ENCODE peak calls at places on chromosomes 3 and 15, in eight cellular contexts. A is activated T-cell treated with anti-CD3 and anti-CD28 coated beads for 1 hour, L is spleen, P is adipocyte, Q is Right ventricle myocardium superior, O is thyroid gland, M is NCI-H748 treated with DMSO at 0.1 percent for 48 hours, I is KBM-7. H is an unnamed sample.

GRCh38 chr3:57949344-57949743 is 58.9 kb upstream of the FLNB start:
- DNase-seq in P (no peak), L (peak), Q (no peak), M (no peak), O (no peak), A (no peak), I (no peak), H (no peak)

GRCh38 chr3:190972840-190973270 is 110.4 kb upstream of the GMNC start:
- DNase-seq in L (no peak), I (no peak), A (no peak), Q (no peak), P (peak), M (no peak), O (no peak), H (no peak)

GRCh38 chr15:79315623-79316328 is 4.9 kb downstream of the TMED3 start:
- DNase-seq in I (no peak), M (no peak), P (no peak), L (no peak), O (peak), Q (peak), A (no peak), H (no peak)

GRCh38 chr15:59224474-59224873 is 17.8 kb downstream of the LDHAL6B start:
- DNase-seq in P (no peak), M (no peak), L (peak), A (no peak), I (no peak), O (peak), Q (peak), H (no peak)

GRCh38 chr3:101976473-101976872 is 127.2 kb downstream of the NFKBIZ start:
- DNase-seq in A (no peak), Q (no peak), P (no peak), I (no peak), L (no peak), M (no peak), O (no peak), H (no peak)

GRCh38 chr3:53346514-53346913 is 829 bp downstream of the DCP1A start:
- DNase-seq in Q (no peak), M (no peak), I (peak), L (no peak), A (no peak), P (peak), O (no peak), H (no peak)

GRCh38 chr15:80803580-80804525 is 24.7 kb downstream of the CEMIP start:
- DNase-seq in P (no peak), A (no peak), Q (no peak), O (no peak), I (no peak), L (no peak), M (no peak), H (no peak)

GRCh38 chr3:67329358-67329757 is 325.1 kb downstream of the SUCLG2 start:
- DNase-seq in A (no peak), L (no peak), O (no peak), M (no peak), Q (no peak), P (no peak), I (no peak), H (no peak)

GRCh38 chr3:46124216-46125143 is 83.6 kb downstream of the CCR1 start:
- DNase-seq in P (peak), O (no peak), Q (no peak), A (no peak), I (no peak), L (no peak), M (no peak), H (no peak)

GRCh38 chr3:46812237-46812791 is 50.9 kb downstream of the MYL3 start:
- DNase-seq in Q (peak), A (peak), O (peak), P (peak), M (no peak), L (peak), I (no peak), H (peak)

GRCh38 chr3:43707998-43708397 is 17.3 kb downstream of the ABHD5 start:
- DNase-seq in L (no peak), O (no peak), A (no peak), M (no peak), P (peak), Q (no peak), I (no peak), H (no peak)

GRCh38 chr3:24487325-24488242 is 7.1 kb downstream of the THRB start:
- DNase-seq in L (no peak), Q (no peak), O (no peak), P (no peak), I (no peak), A (no peak), M (no peak), H (no peak)

GRCh38 chr3:66047321-66048050 is 8.8 kb upstream of the MAGI1 start:
- DNase-seq in A (no peak), P (peak), L (no peak), Q (no peak), M (no peak), I (no peak), O (peak), H (peak)

GRCh38 chr3:32643354-32643753 is 41.6 kb upstream of the CNOT10 start:
- DNase-seq in A (no peak), P (no peak), Q (no peak), M (no peak), O (no peak), L (no peak), I (no peak), H (no peak)

GRCh38 chr15:97929456-97930229 is 30.9 kb upstream of the ARRDC4 start:
- DNase-seq in I (no peak), O (no peak), Q (no peak), L (no peak), P (no peak), A (no peak), M (no peak), H (no peak)

GRCh38 chr3:10557783-10558373 is 52.5 kb upstream of the ATP2B2 start:
- DNase-seq in M (no peak), P (peak), A (no peak), Q (no peak), O (no peak), I (no peak), L (no peak), H (no peak)

GRCh38 chr3:38548154-38548931 is 52.2 kb downstream of the EXOG start:
- DNase-seq in L (peak), Q (no peak), I (no peak), M (no peak), O (peak), A (no peak), P (no peak), H (no peak)

GRCh38 chr3:128301186-128302023 is 148.1 kb downstream of the EEFSEC start:
- DNase-seq in I (no peak), L (no peak), P (no peak), A (no peak), O (no peak), Q (no peak), M (no peak), H (no peak)

GRCh38 chr15:64686130-64686735 is 89.2 kb downstream of the RBPMS2 start:
- DNase-seq in O (no peak), M (peak), I (peak), P (peak), L (peak), A (no peak), Q (no peak), H (no peak)

GRCh38 chr3:13116426-13116825 is 43.2 kb upstream of the IQSEC1 start:
- DNase-seq in M (no peak), L (no peak), P (no peak), A (no peak), Q (peak), I (no peak), O (no peak), H (no peak)

GRCh38 chr15:85500729-85501128 is 120.3 kb downstream of the AKAP13 start:
- DNase-seq in O (no peak), I (no peak), A (no peak), M (no peak), Q (no peak), L (no peak), P (no peak), H (no peak)

GRCh38 chr15:36294359-36294758 is 285.1 kb upstream of the CDIN1 start:
- DNase-seq in L (no peak), P (no peak), M (no peak), Q (no peak), O (no peak), A (no peak), I (no peak), H (no peak)

GRCh38 chr3:138862531-138862923 is 27.8 kb upstream of the PIK3CB start:
- DNase-seq in L (peak), A (no peak), Q (no peak), P (no peak), I (peak), M (no peak), O (no peak), H (no peak)

GRCh38 chr3:27993061-27993460 is 248.4 kb upstream of the CMC1 start:
- DNase-seq in I (no peak), A (no peak), Q (no peak), L (no peak), P (no peak), M (peak), O (no peak), H (no peak)

GRCh38 chr3:197889204-197889930 is 60.6 kb upstream of the RPL35A start:
- DNase-seq in M (no peak), Q (no peak), I (no peak), O (no peak), L (no peak), A (no peak), P (no peak), H (no peak)

GRCh38 chr3:51398595-51399310 is 7.7 kb downstream of the RBM15B start:
- DNase-seq in P (no peak), Q (no peak), O (no peak), I (no peak), L (no peak), A (no peak), M (no peak), H (no peak)

GRCh38 chr3:146682176-146682575 is 77.0 kb upstream of the PLSCR5 start:
- DNase-seq in A (no peak), L (no peak), P (peak), O (no peak), M (peak), I (no peak), Q (no peak), H (no peak)

GRCh38 chr15:52466134-52466701 is 62.5 kb downstream of the MYO5A start:
- DNase-seq in O (peak), P (no peak), L (peak), Q (peak), M (no peak), I (peak), A (no peak), H (peak)

GRCh38 chr3:27089641-27090040 is 279.5 kb downstream of the NEK10 start:
- DNase-seq in A (no peak), M (no peak), O (no peak), L (no peak), Q (no peak), P (no peak), I (no peak), H (no peak)

GRCh38 chr3:136949708-136950107 is 8.1 kb upstream of the IL20RB start:
- DNase-seq in M (no peak), L (no peak), I (no peak), A (no peak), Q (no peak), O (no peak), P (peak), H (no peak)

GRCh38 chr3:36488077-36488789 is 107.9 kb downstream of the STAC start:
- DNase-seq in O (no peak), A (no peak), P (peak), I (no peak), M (no peak), Q (no peak), L (no peak), H (no peak)

GRCh38 chr15:49674370-49674769 is 53.5 kb downstream of the DTWD1 start:
- DNase-seq in Q (no peak), P (peak), I (no peak), M (no peak), O (no peak), A (no peak), L (no peak), H (no peak)

GRCh38 chr3:194133661-194134230 is 2.2 kb upstream of the HES1 start:
- DNase-seq in A (no peak), P (no peak), M (no peak), O (peak), L (no peak), I (peak), Q (no peak), H (no peak)